ENCODE peak calls at places on chromosomes 2 and 18, in four cellular contexts. One of them, this sample, is unnamed.

GRCh38 chr2:189528617-189529016 is 52.0 kb downstream of the SLC40A1 start:
- DNase-seq in MM.1S: no peak
- DNase-seq in activated T-cell treated with anti-CD3 and anti-CD28 coated beads, Interleukin-2, amount 50 U/mL, for 24 hours: no peak
- DNase-seq in pancreas: no peak
- DNase-seq in this sample: no peak

GRCh38 chr2:227123697-227124096 is 40.3 kb downstream of the COL4A4 start:
- DNase-seq in MM.1S: no peak
- DNase-seq in activated T-cell treated with anti-CD3 and anti-CD28 coated beads, Interleukin-2, amount 50 U/mL, for 24 hours: no peak
- DNase-seq in pancreas: no peak
- DNase-seq in this sample: no peak

GRCh38 chr2:1742680-1743395 is 1.5 kb downstream of the PXDN start:
- DNase-seq in MM.1S: no peak
- DNase-seq in activated T-cell treated with anti-CD3 and anti-CD28 coated beads, Interleukin-2, amount 50 U/mL, for 24 hours: peak
- DNase-seq in pancreas: no peak
- DNase-seq in this sample: peak

GRCh38 chr18:45686892-45687611 is 36.9 kb upstream of the SLC14A1 start:
- DNase-seq in MM.1S: peak
- DNase-seq in activated T-cell treated with anti-CD3 and anti-CD28 coated beads, Interleukin-2, amount 50 U/mL, for 24 hours: peak
- DNase-seq in pancreas: no peak
- DNase-seq in this sample: no peak

GRCh38 chr2:121902171-121902591 is 146.7 kb downstream of the TSN start:
- DNase-seq in MM.1S: no peak
- DNase-seq in activated T-cell treated with anti-CD3 and anti-CD28 coated beads, Interleukin-2, amount 50 U/mL, for 24 hours: peak
- DNase-seq in pancreas: no peak
- DNase-seq in this sample: no peak

GRCh38 chr2:8659092-8659734 is 22.6 kb upstream of the ID2 start:
- DNase-seq in MM.1S: no peak
- DNase-seq in activated T-cell treated with anti-CD3 and anti-CD28 coated beads, Interleukin-2, amount 50 U/mL, for 24 hours: peak
- DNase-seq in pancreas: no peak
- DNase-seq in this sample: no peak

GRCh38 chr18:76913583-76913982 is 91.2 kb downstream of the ZNF236 start:
- DNase-seq in MM.1S: no peak
- DNase-seq in activated T-cell treated with anti-CD3 and anti-CD28 coated beads, Interleukin-2, amount 50 U/mL, for 24 hours: no peak
- DNase-seq in pancreas: no peak
- DNase-seq in this sample: no peak

GRCh38 chr2:191892391-191892790 is 45.5 kb upstream of the CAVIN2 start:
- DNase-seq in MM.1S: peak
- DNase-seq in activated T-cell treated with anti-CD3 and anti-CD28 coated beads, Interleukin-2, amount 50 U/mL, for 24 hours: no peak
- DNase-seq in pancreas: no peak
- DNase-seq in this sample: no peak

GRCh38 chr2:194867328-194867727 is 789.7 kb upstream of the SLC39A10 start:
- DNase-seq in MM.1S: peak
- DNase-seq in activated T-cell treated with anti-CD3 and anti-CD28 coated beads, Interleukin-2, amount 50 U/mL, for 24 hours: no peak
- DNase-seq in pancreas: no peak
- DNase-seq in this sample: no peak

GRCh38 chr2:28390857-28391563 is 1.6 kb upstream of the FOSL2 start:
- DNase-seq in MM.1S: peak
- DNase-seq in activated T-cell treated with anti-CD3 and anti-CD28 coated beads, Interleukin-2, amount 50 U/mL, for 24 hours: no peak
- DNase-seq in pancreas: peak
- DNase-seq in this sample: peak

GRCh38 chr2:136205615-136206014 is 87.7 kb upstream of the CXCR4 start:
- DNase-seq in MM.1S: no peak
- DNase-seq in activated T-cell treated with anti-CD3 and anti-CD28 coated beads, Interleukin-2, amount 50 U/mL, for 24 hours: no peak
- DNase-seq in pancreas: no peak
- DNase-seq in this sample: no peak

GRCh38 chr18:28095041-28095440 is 81.9 kb downstream of the CDH2 start:
- DNase-seq in MM.1S: no peak
- DNase-seq in activated T-cell treated with anti-CD3 and anti-CD28 coated beads, Interleukin-2, amount 50 U/mL, for 24 hours: no peak
- DNase-seq in pancreas: no peak
- DNase-seq in this sample: no peak

GRCh38 chr2:207143474-207144190 is 22.1 kb downstream of the KLF7 start:
- DNase-seq in MM.1S: peak
- DNase-seq in activated T-cell treated with anti-CD3 and anti-CD28 coated beads, Interleukin-2, amount 50 U/mL, for 24 hours: peak
- DNase-seq in pancreas: no peak
- DNase-seq in this sample: peak

GRCh38 chr18:1663879-1664705 is 759.4 kb downstream of the ADCYAP1 start:
- DNase-seq in MM.1S: peak
- DNase-seq in activated T-cell treated with anti-CD3 and anti-CD28 coated beads, Interleukin-2, amount 50 U/mL, for 24 hours: peak
- DNase-seq in pancreas: peak
- DNase-seq in this sample: peak

GRCh38 chr2:70331012-70331411 is 29.1 kb upstream of the FAM136A start:
- DNase-seq in MM.1S: no peak
- DNase-seq in activated T-cell treated with anti-CD3 and anti-CD28 coated beads, Interleukin-2, amount 50 U/mL, for 24 hours: no peak
- DNase-seq in pancreas: no peak
- DNase-seq in this sample: no peak

GRCh38 chr2:53442783-53443182 is 324.8 kb upstream of the CHAC2 start:
- DNase-seq in MM.1S: peak
- DNase-seq in activated T-cell treated with anti-CD3 and anti-CD28 coated beads, Interleukin-2, amount 50 U/mL, for 24 hours: no peak
- DNase-seq in pancreas: no peak
- DNase-seq in this sample: peak

GRCh38 chr2:85578243-85579180 is 1.1 kb downstream of the VAMP8 start:
- DNase-seq in MM.1S: no peak
- DNase-seq in activated T-cell treated with anti-CD3 and anti-CD28 coated beads, Interleukin-2, amount 50 U/mL, for 24 hours: peak
- DNase-seq in pancreas: no peak
- DNase-seq in this sample: no peak

GRCh38 chr2:70892750-70893149 is 43.0 kb upstream of the ATP6V1B1 start:
- DNase-seq in MM.1S: no peak
- DNase-seq in activated T-cell treated with anti-CD3 and anti-CD28 coated beads, Interleukin-2, amount 50 U/mL, for 24 hours: no peak
- DNase-seq in pancreas: no peak
- DNase-seq in this sample: no peak

GRCh38 chr2:113842919-113843736 is 46.8 kb upstream of the ACTR3 start:
- DNase-seq in MM.1S: no peak
- DNase-seq in activated T-cell treated with anti-CD3 and anti-CD28 coated beads, Interleukin-2, amount 50 U/mL, for 24 hours: no peak
- DNase-seq in pancreas: no peak
- DNase-seq in this sample: no peak